ENCODE peak calls at places on chromosomes 11 and 22, in seven cellular contexts. K is ACHN; B is stimulated activated CD4-positive, alpha-beta T cell treated with anti-CD3 and anti-CD28 coated beads, Interleukin-2, amount 100 ng/mL, for 48 hours; C is endothelial cell; X is pons; L is amniotic stem cell; A is non-pigmented ciliary epithelial cell. O is an unnamed sample.

GRCh38 chr11:73869234-73869949 is 7.3 kb downstream of the COA4 start:
- DNase-seq in L (no peak), A (no peak), X (no peak), C (no peak), B (no peak), K (no peak), O (no peak)

GRCh38 chr11:65488273-65489058 is 10.4 kb upstream of the MALAT1 start:
- DNase-seq in L (no peak), A (no peak), K (peak; percentile 29), B (no peak), C (no peak), X (peak; percentile 58), O (no peak)

GRCh38 chr22:29790061-29790460 is 22.9 kb downstream of the UQCR10 start:
- DNase-seq in B (no peak), C (no peak), X (no peak), L (no peak), K (no peak), A (no peak), O (no peak)

GRCh38 chr22:17860220-17860965 is 86.1 kb upstream of the BID start:
- DNase-seq in X (peak; percentile 48), A (no peak), B (no peak), K (no peak), C (no peak), L (no peak), O (no peak)

GRCh38 chr11:62456630-62457029 is 37.8 kb downstream of the SCGB1A1 start:
- DNase-seq in A (no peak), X (no peak), B (no peak), C (no peak), L (no peak), K (no peak), O (no peak)

GRCh38 chr11:128695539-128696221 is 1.8 kb downstream of the FLI1 start:
- DNase-seq in X (peak; percentile 83), C (no peak), L (no peak), B (no peak), K (no peak), A (no peak), O (no peak)

GRCh38 chr11:73233704-73234402 is 15.8 kb downstream of the P2RY2 start:
- DNase-seq in C (no peak), B (no peak), K (no peak), X (no peak), L (no peak), A (no peak), O (no peak)

GRCh38 chr11:35593143-35593542 is 25.1 kb upstream of the FJX1 start:
- DNase-seq in B (no peak), K (peak; percentile 68), A (peak; percentile 82), C (no peak), L (peak; percentile 19), X (no peak), O (peak; percentile 94)

GRCh38 chr11:19116971-19117759 is at the start of gene ZDHHC13:
- DNase-seq in L (peak; percentile 72), B (peak; percentile 94), C (peak; percentile 88), A (peak; percentile 34), X (peak; percentile 89), K (peak; percentile 88), O (peak; percentile 64)

GRCh38 chr11:82988936-82989627 is 82.6 kb downstream of the RAB30 start:
- DNase-seq in A (no peak), X (peak; percentile 100), K (no peak), C (no peak), B (no peak), L (no peak), O (no peak)

O was measured in astrocyte of the cerebellum.